ENCODE peak calls at places on chromosomes 3 and 15, in five cellular contexts. One of them, this sample, is unnamed.

GRCh38 chr15:86540840-86541467 is 461.3 kb downstream of the AGBL1 start:
- DNase-seq in globus pallidus: no peak
- DNase-seq in activated T-helper 9 cell treated with anti-CD3 and anti-CD28 coated beads, Interleukin-2, amount 50 U/mL, for 16 hours: no peak
- DNase-seq in cardiac muscle cell: no peak
- DNase-seq in NB4: no peak
- DNase-seq in this sample: no peak

GRCh38 chr15:99632521-99632920 is 66.7 kb downstream of the MEF2A start:
- DNase-seq in globus pallidus: no peak
- DNase-seq in activated T-helper 9 cell treated with anti-CD3 and anti-CD28 coated beads, Interleukin-2, amount 50 U/mL, for 16 hours: no peak
- DNase-seq in cardiac muscle cell: no peak
- DNase-seq in NB4: no peak
- DNase-seq in this sample: no peak

GRCh38 chr15:59437777-59438574 is at the start of gene FAM81A:
- DNase-seq in globus pallidus: peak
- DNase-seq in activated T-helper 9 cell treated with anti-CD3 and anti-CD28 coated beads, Interleukin-2, amount 50 U/mL, for 16 hours: no peak
- DNase-seq in cardiac muscle cell: peak
- DNase-seq in NB4: peak
- DNase-seq in this sample: peak

GRCh38 chr3:132289311-132289710 is 27.9 kb upstream of the ACP3 start:
- DNase-seq in globus pallidus: no peak
- DNase-seq in activated T-helper 9 cell treated with anti-CD3 and anti-CD28 coated beads, Interleukin-2, amount 50 U/mL, for 16 hours: no peak
- DNase-seq in cardiac muscle cell: no peak
- DNase-seq in NB4: no peak
- DNase-seq in this sample: no peak

GRCh38 chr15:54120949-54121463 is 142.8 kb downstream of the UNC13C start:
- DNase-seq in globus pallidus: no peak
- DNase-seq in activated T-helper 9 cell treated with anti-CD3 and anti-CD28 coated beads, Interleukin-2, amount 50 U/mL, for 16 hours: no peak
- DNase-seq in cardiac muscle cell: no peak
- DNase-seq in NB4: no peak
- DNase-seq in this sample: no peak

GRCh38 chr3:87006844-87007439 is 16.0 kb upstream of the VGLL3 start:
- DNase-seq in globus pallidus: no peak
- DNase-seq in activated T-helper 9 cell treated with anti-CD3 and anti-CD28 coated beads, Interleukin-2, amount 50 U/mL, for 16 hours: no peak
- DNase-seq in cardiac muscle cell: no peak
- DNase-seq in NB4: peak
- DNase-seq in this sample: no peak

GRCh38 chr15:88447206-88447605 is 20.0 kb downstream of the MRPL46 start:
- DNase-seq in globus pallidus: no peak
- DNase-seq in activated T-helper 9 cell treated with anti-CD3 and anti-CD28 coated beads, Interleukin-2, amount 50 U/mL, for 16 hours: no peak
- DNase-seq in cardiac muscle cell: no peak
- DNase-seq in NB4: no peak
- DNase-seq in this sample: no peak

GRCh38 chr15:95590533-95591044 is 739.9 kb upstream of the NR2F2 start:
- DNase-seq in globus pallidus: no peak
- DNase-seq in activated T-helper 9 cell treated with anti-CD3 and anti-CD28 coated beads, Interleukin-2, amount 50 U/mL, for 16 hours: no peak
- DNase-seq in cardiac muscle cell: no peak
- DNase-seq in NB4: no peak
- DNase-seq in this sample: no peak

GRCh38 chr3:12822725-12823373 is 18.5 kb downstream of the RPL32 start:
- DNase-seq in globus pallidus: no peak
- DNase-seq in activated T-helper 9 cell treated with anti-CD3 and anti-CD28 coated beads, Interleukin-2, amount 50 U/mL, for 16 hours: no peak
- DNase-seq in cardiac muscle cell: peak
- DNase-seq in NB4: peak
- DNase-seq in this sample: peak

GRCh38 chr15:83516935-83517334 is 69.8 kb downstream of the SH3GL3 start:
- DNase-seq in globus pallidus: no peak
- DNase-seq in activated T-helper 9 cell treated with anti-CD3 and anti-CD28 coated beads, Interleukin-2, amount 50 U/mL, for 16 hours: no peak
- DNase-seq in cardiac muscle cell: no peak
- DNase-seq in NB4: no peak
- DNase-seq in this sample: no peak

GRCh38 chr3:149227591-149228268 is 6.1 kb upstream of the CP start:
- DNase-seq in globus pallidus: no peak
- DNase-seq in activated T-helper 9 cell treated with anti-CD3 and anti-CD28 coated beads, Interleukin-2, amount 50 U/mL, for 16 hours: no peak
- DNase-seq in cardiac muscle cell: no peak
- DNase-seq in NB4: no peak
- DNase-seq in this sample: no peak

GRCh38 chr3:39260957-39261356 is 18.9 kb downstream of the CX3CR1 start:
- DNase-seq in globus pallidus: peak
- DNase-seq in activated T-helper 9 cell treated with anti-CD3 and anti-CD28 coated beads, Interleukin-2, amount 50 U/mL, for 16 hours: peak
- DNase-seq in cardiac muscle cell: peak
- DNase-seq in NB4: peak
- DNase-seq in this sample: peak

GRCh38 chr3:169668081-169668956 is 4.8 kb upstream of the MECOM start:
- DNase-seq in globus pallidus: no peak
- DNase-seq in activated T-helper 9 cell treated with anti-CD3 and anti-CD28 coated beads, Interleukin-2, amount 50 U/mL, for 16 hours: no peak
- DNase-seq in cardiac muscle cell: peak
- DNase-seq in NB4: no peak
- DNase-seq in this sample: peak

GRCh38 chr15:38084289-38084688 is 149.8 kb downstream of the TMCO5A start:
- DNase-seq in globus pallidus: no peak
- DNase-seq in activated T-helper 9 cell treated with anti-CD3 and anti-CD28 coated beads, Interleukin-2, amount 50 U/mL, for 16 hours: no peak
- DNase-seq in cardiac muscle cell: no peak
- DNase-seq in NB4: peak
- DNase-seq in this sample: peak

GRCh38 chr15:52480990-52481389 is 47.7 kb downstream of the MYO5A start:
- DNase-seq in globus pallidus: no peak
- DNase-seq in activated T-helper 9 cell treated with anti-CD3 and anti-CD28 coated beads, Interleukin-2, amount 50 U/mL, for 16 hours: no peak
- DNase-seq in cardiac muscle cell: no peak
- DNase-seq in NB4: no peak
- DNase-seq in this sample: no peak

GRCh38 chr15:88887068-88887580 is 8.2 kb downstream of the HAPLN3 start:
- DNase-seq in globus pallidus: no peak
- DNase-seq in activated T-helper 9 cell treated with anti-CD3 and anti-CD28 coated beads, Interleukin-2, amount 50 U/mL, for 16 hours: no peak
- DNase-seq in cardiac muscle cell: no peak
- DNase-seq in NB4: no peak
- DNase-seq in this sample: no peak

GRCh38 chr3:129461022-129461421 is 21.0 kb downstream of the IFT122 start:
- DNase-seq in globus pallidus: peak
- DNase-seq in activated T-helper 9 cell treated with anti-CD3 and anti-CD28 coated beads, Interleukin-2, amount 50 U/mL, for 16 hours: no peak
- DNase-seq in cardiac muscle cell: no peak
- DNase-seq in NB4: no peak
- DNase-seq in this sample: no peak

GRCh38 chr15:68230157-68231100 is 901 bp upstream of the CLN6 start:
- DNase-seq in globus pallidus: no peak
- DNase-seq in activated T-helper 9 cell treated with anti-CD3 and anti-CD28 coated beads, Interleukin-2, amount 50 U/mL, for 16 hours: no peak
- DNase-seq in cardiac muscle cell: no peak
- DNase-seq in NB4: peak
- DNase-seq in this sample: no peak

GRCh38 chr3:13638927-13639326 is 90.0 kb downstream of the FBLN2 start:
- DNase-seq in globus pallidus: no peak
- DNase-seq in activated T-helper 9 cell treated with anti-CD3 and anti-CD28 coated beads, Interleukin-2, amount 50 U/mL, for 16 hours: no peak
- DNase-seq in cardiac muscle cell: no peak
- DNase-seq in NB4: no peak
- DNase-seq in this sample: no peak